ENCODE peak calls at places on chromosomes 6 and 20, in eight cellular contexts. One of them, this sample, is unnamed.

GRCh38 chr6:35041086-35041855 is 99.9 kb downstream of the TCP11 start:
- DNase-seq in HEK293T: no peak
- DNase-seq in T-cell: no peak
- DNase-seq in stimulated activated naive B cell treated with anti-CD40 and anti-IgM and Interleukin-4, amounts not matched to agents 10 μg/mL and 1 μg/mL and 100 μg/mL, for 72 hours: no peak
- DNase-seq in NCI-H1694: no peak
- DNase-seq in ELR: no peak
- DNase-seq in SJSA1: no peak
- DNase-seq in HFFc6: no peak
- DNase-seq in this sample: no peak

GRCh38 chr20:44186201-44186600 is 787 bp downstream of the JPH2 start:
- DNase-seq in HEK293T: no peak
- DNase-seq in T-cell: no peak
- DNase-seq in stimulated activated naive B cell treated with anti-CD40 and anti-IgM and Interleukin-4, amounts not matched to agents 10 μg/mL and 1 μg/mL and 100 μg/mL, for 72 hours: no peak
- DNase-seq in NCI-H1694: no peak
- DNase-seq in ELR: no peak
- DNase-seq in SJSA1: no peak
- DNase-seq in HFFc6: no peak
- DNase-seq in this sample: no peak

GRCh38 chr20:62143118-62143975 is at the start of the genes PSMA7 and SS18L1:
- DNase-seq in HEK293T: peak; percentile 89
- DNase-seq in T-cell: peak; percentile 83
- DNase-seq in stimulated activated naive B cell treated with anti-CD40 and anti-IgM and Interleukin-4, amounts not matched to agents 10 μg/mL and 1 μg/mL and 100 μg/mL, for 72 hours: peak; percentile 79
- DNase-seq in NCI-H1694: peak; percentile 22
- DNase-seq in ELR: peak; percentile 93
- DNase-seq in SJSA1: peak; percentile 77
- DNase-seq in HFFc6: peak; percentile 66
- DNase-seq in this sample: peak; percentile 96

GRCh38 chr6:2979819-2980464 is 8.6 kb upstream of the SERPINB6 start:
- DNase-seq in HEK293T: no peak
- DNase-seq in T-cell: no peak
- DNase-seq in stimulated activated naive B cell treated with anti-CD40 and anti-IgM and Interleukin-4, amounts not matched to agents 10 μg/mL and 1 μg/mL and 100 μg/mL, for 72 hours: no peak
- DNase-seq in NCI-H1694: no peak
- DNase-seq in ELR: no peak
- DNase-seq in SJSA1: no peak
- DNase-seq in HFFc6: peak; percentile 30
- DNase-seq in this sample: no peak

GRCh38 chr6:2120912-2121311 is 124.5 kb downstream of the GMDS start:
- DNase-seq in HEK293T: no peak
- DNase-seq in T-cell: no peak
- DNase-seq in stimulated activated naive B cell treated with anti-CD40 and anti-IgM and Interleukin-4, amounts not matched to agents 10 μg/mL and 1 μg/mL and 100 μg/mL, for 72 hours: no peak
- DNase-seq in NCI-H1694: no peak
- DNase-seq in ELR: no peak
- DNase-seq in SJSA1: no peak
- DNase-seq in HFFc6: no peak
- DNase-seq in this sample: no peak

GRCh38 chr20:48198951-48199431 is 413.7 kb upstream of the SULF2 start:
- DNase-seq in HEK293T: no peak
- DNase-seq in T-cell: no peak
- DNase-seq in stimulated activated naive B cell treated with anti-CD40 and anti-IgM and Interleukin-4, amounts not matched to agents 10 μg/mL and 1 μg/mL and 100 μg/mL, for 72 hours: no peak
- DNase-seq in NCI-H1694: no peak
- DNase-seq in ELR: no peak
- DNase-seq in SJSA1: no peak
- DNase-seq in HFFc6: no peak
- DNase-seq in this sample: no peak

GRCh38 chr6:26186652-26187051 is 99.4 kb downstream of the HFE start:
- DNase-seq in HEK293T: no peak
- DNase-seq in T-cell: no peak
- DNase-seq in stimulated activated naive B cell treated with anti-CD40 and anti-IgM and Interleukin-4, amounts not matched to agents 10 μg/mL and 1 μg/mL and 100 μg/mL, for 72 hours: no peak
- DNase-seq in NCI-H1694: no peak
- DNase-seq in ELR: no peak
- DNase-seq in SJSA1: no peak
- DNase-seq in HFFc6: no peak
- DNase-seq in this sample: no peak

GRCh38 chr6:84766118-84766683 is 1.8 kb upstream of the TBX18 start:
- DNase-seq in HEK293T: no peak
- DNase-seq in T-cell: no peak
- DNase-seq in stimulated activated naive B cell treated with anti-CD40 and anti-IgM and Interleukin-4, amounts not matched to agents 10 μg/mL and 1 μg/mL and 100 μg/mL, for 72 hours: no peak
- DNase-seq in NCI-H1694: no peak
- DNase-seq in ELR: no peak
- DNase-seq in SJSA1: no peak
- DNase-seq in HFFc6: no peak
- DNase-seq in this sample: no peak

GRCh38 chr6:169368200-169368599 is 114.6 kb upstream of the THBS2 start:
- DNase-seq in HEK293T: no peak
- DNase-seq in T-cell: no peak
- DNase-seq in stimulated activated naive B cell treated with anti-CD40 and anti-IgM and Interleukin-4, amounts not matched to agents 10 μg/mL and 1 μg/mL and 100 μg/mL, for 72 hours: no peak
- DNase-seq in NCI-H1694: no peak
- DNase-seq in ELR: no peak
- DNase-seq in SJSA1: no peak
- DNase-seq in HFFc6: no peak
- DNase-seq in this sample: no peak

GRCh38 chr6:3523288-3523670 is 66.4 kb upstream of the SLC22A23 start:
- DNase-seq in HEK293T: no peak
- DNase-seq in T-cell: no peak
- DNase-seq in stimulated activated naive B cell treated with anti-CD40 and anti-IgM and Interleukin-4, amounts not matched to agents 10 μg/mL and 1 μg/mL and 100 μg/mL, for 72 hours: no peak
- DNase-seq in NCI-H1694: no peak
- DNase-seq in ELR: no peak
- DNase-seq in SJSA1: no peak
- DNase-seq in HFFc6: no peak
- DNase-seq in this sample: no peak

GRCh38 chr20:41664584-41664983 is 46.4 kb upstream of the CHD6 start:
- DNase-seq in HEK293T: peak; percentile 35
- DNase-seq in T-cell: no peak
- DNase-seq in stimulated activated naive B cell treated with anti-CD40 and anti-IgM and Interleukin-4, amounts not matched to agents 10 μg/mL and 1 μg/mL and 100 μg/mL, for 72 hours: no peak
- DNase-seq in NCI-H1694: no peak
- DNase-seq in ELR: peak; percentile 12
- DNase-seq in SJSA1: no peak
- DNase-seq in HFFc6: peak; percentile 8
- DNase-seq in this sample: no peak

GRCh38 chr6:112176175-112176574 is 78.2 kb downstream of the LAMA4 start:
- DNase-seq in HEK293T: no peak
- DNase-seq in T-cell: no peak
- DNase-seq in stimulated activated naive B cell treated with anti-CD40 and anti-IgM and Interleukin-4, amounts not matched to agents 10 μg/mL and 1 μg/mL and 100 μg/mL, for 72 hours: no peak
- DNase-seq in NCI-H1694: no peak
- DNase-seq in ELR: no peak
- DNase-seq in SJSA1: peak; percentile 41
- DNase-seq in HFFc6: no peak
- DNase-seq in this sample: no peak

GRCh38 chr6:12483712-12484111 is 193.6 kb downstream of the EDN1 start:
- DNase-seq in HEK293T: no peak
- DNase-seq in T-cell: no peak
- DNase-seq in stimulated activated naive B cell treated with anti-CD40 and anti-IgM and Interleukin-4, amounts not matched to agents 10 μg/mL and 1 μg/mL and 100 μg/mL, for 72 hours: no peak
- DNase-seq in NCI-H1694: no peak
- DNase-seq in ELR: peak; percentile 98
- DNase-seq in SJSA1: peak; percentile 84
- DNase-seq in HFFc6: peak; percentile 93
- DNase-seq in this sample: no peak

GRCh38 chr6:79031821-79032590 is 46.0 kb downstream of the PHIP start:
- DNase-seq in HEK293T: no peak
- DNase-seq in T-cell: no peak
- DNase-seq in stimulated activated naive B cell treated with anti-CD40 and anti-IgM and Interleukin-4, amounts not matched to agents 10 μg/mL and 1 μg/mL and 100 μg/mL, for 72 hours: no peak
- DNase-seq in NCI-H1694: no peak
- DNase-seq in ELR: peak; percentile 32
- DNase-seq in SJSA1: peak; percentile 57
- DNase-seq in HFFc6: no peak
- DNase-seq in this sample: no peak

GRCh38 chr20:15916623-15917022 is 656.6 kb downstream of the KIF16B start:
- DNase-seq in HEK293T: no peak
- DNase-seq in T-cell: no peak
- DNase-seq in stimulated activated naive B cell treated with anti-CD40 and anti-IgM and Interleukin-4, amounts not matched to agents 10 μg/mL and 1 μg/mL and 100 μg/mL, for 72 hours: no peak
- DNase-seq in NCI-H1694: no peak
- DNase-seq in ELR: no peak
- DNase-seq in SJSA1: no peak
- DNase-seq in HFFc6: no peak
- DNase-seq in this sample: no peak

GRCh38 chr6:129567374-129567773 is 142.6 kb downstream of the ARHGAP18 start:
- DNase-seq in HEK293T: peak; percentile 35
- DNase-seq in T-cell: no peak
- DNase-seq in stimulated activated naive B cell treated with anti-CD40 and anti-IgM and Interleukin-4, amounts not matched to agents 10 μg/mL and 1 μg/mL and 100 μg/mL, for 72 hours: no peak
- DNase-seq in NCI-H1694: peak; percentile 31
- DNase-seq in ELR: peak; percentile 64
- DNase-seq in SJSA1: peak; percentile 22
- DNase-seq in HFFc6: no peak
- DNase-seq in this sample: no peak

GRCh38 chr20:62739581-62740285 is 31.1 kb downstream of the NTSR1 start:
- DNase-seq in HEK293T: no peak
- DNase-seq in T-cell: peak; percentile 24
- DNase-seq in stimulated activated naive B cell treated with anti-CD40 and anti-IgM and Interleukin-4, amounts not matched to agents 10 μg/mL and 1 μg/mL and 100 μg/mL, for 72 hours: no peak
- DNase-seq in NCI-H1694: peak; percentile 54
- DNase-seq in ELR: peak; percentile 75
- DNase-seq in SJSA1: no peak
- DNase-seq in HFFc6: peak; percentile 41
- DNase-seq in this sample: peak; percentile 40

GRCh38 chr6:4883298-4883697 is 107.1 kb downstream of the CDYL start:
- DNase-seq in HEK293T: no peak
- DNase-seq in T-cell: no peak
- DNase-seq in stimulated activated naive B cell treated with anti-CD40 and anti-IgM and Interleukin-4, amounts not matched to agents 10 μg/mL and 1 μg/mL and 100 μg/mL, for 72 hours: no peak
- DNase-seq in NCI-H1694: no peak
- DNase-seq in ELR: no peak
- DNase-seq in SJSA1: no peak
- DNase-seq in HFFc6: no peak
- DNase-seq in this sample: no peak

GRCh38 chr20:52838510-52839241 is 133.5 kb upstream of the TSHZ2 start:
- DNase-seq in HEK293T: no peak
- DNase-seq in T-cell: no peak
- DNase-seq in stimulated activated naive B cell treated with anti-CD40 and anti-IgM and Interleukin-4, amounts not matched to agents 10 μg/mL and 1 μg/mL and 100 μg/mL, for 72 hours: no peak
- DNase-seq in NCI-H1694: no peak
- DNase-seq in ELR: no peak
- DNase-seq in SJSA1: no peak
- DNase-seq in HFFc6: no peak
- DNase-seq in this sample: no peak

GRCh38 chr6:71099649-71100048 is 142.8 kb upstream of the B3GAT2 start:
- DNase-seq in HEK293T: no peak
- DNase-seq in T-cell: no peak
- DNase-seq in stimulated activated naive B cell treated with anti-CD40 and anti-IgM and Interleukin-4, amounts not matched to agents 10 μg/mL and 1 μg/mL and 100 μg/mL, for 72 hours: no peak
- DNase-seq in NCI-H1694: no peak
- DNase-seq in ELR: no peak
- DNase-seq in SJSA1: no peak
- DNase-seq in HFFc6: no peak
- DNase-seq in this sample: no peak

GRCh38 chr20:6994452-6994851 is 227.0 kb downstream of the BMP2 start:
- DNase-seq in HEK293T: no peak
- DNase-seq in T-cell: no peak
- DNase-seq in stimulated activated naive B cell treated with anti-CD40 and anti-IgM and Interleukin-4, amounts not matched to agents 10 μg/mL and 1 μg/mL and 100 μg/mL, for 72 hours: no peak
- DNase-seq in NCI-H1694: no peak
- DNase-seq in ELR: no peak
- DNase-seq in SJSA1: no peak
- DNase-seq in HFFc6: no peak
- DNase-seq in this sample: no peak

GRCh38 chr20:58461899-58462298 is 53.3 kb downstream of the APCDD1L start:
- DNase-seq in HEK293T: no peak
- DNase-seq in T-cell: no peak
- DNase-seq in stimulated activated naive B cell treated with anti-CD40 and anti-IgM and Interleukin-4, amounts not matched to agents 10 μg/mL and 1 μg/mL and 100 μg/mL, for 72 hours: no peak
- DNase-seq in NCI-H1694: no peak
- DNase-seq in ELR: peak; percentile 7
- DNase-seq in SJSA1: peak; percentile 46
- DNase-seq in HFFc6: no peak
- DNase-seq in this sample: no peak

GRCh38 chr6:102485480-102485879 is 1092.0 kb downstream of the GRIK2 start:
- DNase-seq in HEK293T: no peak
- DNase-seq in T-cell: no peak
- DNase-seq in stimulated activated naive B cell treated with anti-CD40 and anti-IgM and Interleukin-4, amounts not matched to agents 10 μg/mL and 1 μg/mL and 100 μg/mL, for 72 hours: no peak
- DNase-seq in NCI-H1694: peak; percentile 3
- DNase-seq in ELR: no peak
- DNase-seq in SJSA1: no peak
- DNase-seq in HFFc6: no peak
- DNase-seq in this sample: no peak

GRCh38 chr20:63167918-63168520 is 47.9 kb downstream of the YTHDF1 start:
- DNase-seq in HEK293T: no peak
- DNase-seq in T-cell: no peak
- DNase-seq in stimulated activated naive B cell treated with anti-CD40 and anti-IgM and Interleukin-4, amounts not matched to agents 10 μg/mL and 1 μg/mL and 100 μg/mL, for 72 hours: no peak
- DNase-seq in NCI-H1694: no peak
- DNase-seq in ELR: no peak
- DNase-seq in SJSA1: no peak
- DNase-seq in HFFc6: no peak
- DNase-seq in this sample: peak; percentile 68

GRCh38 chr6:82704048-82704447 is 340.4 kb downstream of the TPBG start:
- DNase-seq in HEK293T: no peak
- DNase-seq in T-cell: no peak
- DNase-seq in stimulated activated naive B cell treated with anti-CD40 and anti-IgM and Interleukin-4, amounts not matched to agents 10 μg/mL and 1 μg/mL and 100 μg/mL, for 72 hours: no peak
- DNase-seq in NCI-H1694: no peak
- DNase-seq in ELR: peak; percentile 35
- DNase-seq in SJSA1: no peak
- DNase-seq in HFFc6: no peak
- DNase-seq in this sample: no peak

GRCh38 chr6:51855310-51856082 is 231.9 kb downstream of the PKHD1 start:
- DNase-seq in HEK293T: peak; percentile 44
- DNase-seq in T-cell: no peak
- DNase-seq in stimulated activated naive B cell treated with anti-CD40 and anti-IgM and Interleukin-4, amounts not matched to agents 10 μg/mL and 1 μg/mL and 100 μg/mL, for 72 hours: no peak
- DNase-seq in NCI-H1694: peak; percentile 50
- DNase-seq in ELR: peak; percentile 64
- DNase-seq in SJSA1: peak; percentile 35
- DNase-seq in HFFc6: peak; percentile 29
- DNase-seq in this sample: no peak

GRCh38 chr6:88166901-88167624 is 916 bp upstream of the CNR1 start:
- DNase-seq in HEK293T: peak; percentile 13
- DNase-seq in T-cell: no peak
- DNase-seq in stimulated activated naive B cell treated with anti-CD40 and anti-IgM and Interleukin-4, amounts not matched to agents 10 μg/mL and 1 μg/mL and 100 μg/mL, for 72 hours: peak; percentile 29
- DNase-seq in NCI-H1694: no peak
- DNase-seq in ELR: no peak
- DNase-seq in SJSA1: no peak
- DNase-seq in HFFc6: no peak
- DNase-seq in this sample: peak; percentile 81

GRCh38 chr20:55424446-55424845 is 580.9 kb downstream of the CBLN4 start:
- DNase-seq in HEK293T: no peak
- DNase-seq in T-cell: no peak
- DNase-seq in stimulated activated naive B cell treated with anti-CD40 and anti-IgM and Interleukin-4, amounts not matched to agents 10 μg/mL and 1 μg/mL and 100 μg/mL, for 72 hours: no peak
- DNase-seq in NCI-H1694: no peak
- DNase-seq in ELR: no peak
- DNase-seq in SJSA1: no peak
- DNase-seq in HFFc6: no peak
- DNase-seq in this sample: no peak

GRCh38 chr20:8997720-8998119 is 71.2 kb upstream of the PLCB4 start:
- DNase-seq in HEK293T: no peak
- DNase-seq in T-cell: no peak
- DNase-seq in stimulated activated naive B cell treated with anti-CD40 and anti-IgM and Interleukin-4, amounts not matched to agents 10 μg/mL and 1 μg/mL and 100 μg/mL, for 72 hours: no peak
- DNase-seq in NCI-H1694: no peak
- DNase-seq in ELR: no peak
- DNase-seq in SJSA1: no peak
- DNase-seq in HFFc6: no peak
- DNase-seq in this sample: no peak

GRCh38 chr6:146913842-146914562 is 290.2 kb upstream of the STXBP5 start:
- DNase-seq in HEK293T: peak; percentile 60
- DNase-seq in T-cell: no peak
- DNase-seq in stimulated activated naive B cell treated with anti-CD40 and anti-IgM and Interleukin-4, amounts not matched to agents 10 μg/mL and 1 μg/mL and 100 μg/mL, for 72 hours: no peak
- DNase-seq in NCI-H1694: no peak
- DNase-seq in ELR: peak; percentile 99
- DNase-seq in SJSA1: peak; percentile 97
- DNase-seq in HFFc6: peak; percentile 99
- DNase-seq in this sample: peak; percentile 84

GRCh38 chr20:4809707-4810106 is 88.0 kb downstream of the PRND start:
- DNase-seq in HEK293T: no peak
- DNase-seq in T-cell: no peak
- DNase-seq in stimulated activated naive B cell treated with anti-CD40 and anti-IgM and Interleukin-4, amounts not matched to agents 10 μg/mL and 1 μg/mL and 100 μg/mL, for 72 hours: peak; percentile 77
- DNase-seq in NCI-H1694: no peak
- DNase-seq in ELR: no peak
- DNase-seq in SJSA1: no peak
- DNase-seq in HFFc6: no peak
- DNase-seq in this sample: no peak

GRCh38 chr20:56626367-56627121 is 2.6 kb upstream of the TFAP2C start:
- DNase-seq in HEK293T: no peak
- DNase-seq in T-cell: no peak
- DNase-seq in stimulated activated naive B cell treated with anti-CD40 and anti-IgM and Interleukin-4, amounts not matched to agents 10 μg/mL and 1 μg/mL and 100 μg/mL, for 72 hours: no peak
- DNase-seq in NCI-H1694: no peak
- DNase-seq in ELR: peak; percentile 55
- DNase-seq in SJSA1: peak; percentile 26
- DNase-seq in HFFc6: no peak
- DNase-seq in this sample: peak; percentile 71

GRCh38 chr6:44645276-44645675 is 257.8 kb downstream of the CDC5L start:
- DNase-seq in HEK293T: peak; percentile 33
- DNase-seq in T-cell: no peak
- DNase-seq in stimulated activated naive B cell treated with anti-CD40 and anti-IgM and Interleukin-4, amounts not matched to agents 10 μg/mL and 1 μg/mL and 100 μg/mL, for 72 hours: no peak
- DNase-seq in NCI-H1694: no peak
- DNase-seq in ELR: peak; percentile 27
- DNase-seq in SJSA1: no peak
- DNase-seq in HFFc6: no peak
- DNase-seq in this sample: no peak

GRCh38 chr20:10939297-10939949 is 265.6 kb upstream of the JAG1 start:
- DNase-seq in HEK293T: no peak
- DNase-seq in T-cell: no peak
- DNase-seq in stimulated activated naive B cell treated with anti-CD40 and anti-IgM and Interleukin-4, amounts not matched to agents 10 μg/mL and 1 μg/mL and 100 μg/mL, for 72 hours: no peak
- DNase-seq in NCI-H1694: no peak
- DNase-seq in ELR: peak; percentile 38
- DNase-seq in SJSA1: no peak
- DNase-seq in HFFc6: no peak
- DNase-seq in this sample: no peak

This sample was measured in left lung.